ENCODE peak calls at places on chromosome 2, in six cellular contexts. G, B, M, F, O and V are unnamed samples.
A peak's percentile ranks its signal among the peaks of the same experiment; 100 is the strongest.

GRCh38 chr2:24855703-24856102 is 62.5 kb downstream of the CENPO start:
- DNase-seq in G (peak; percentile 90), B (no peak), M (peak; percentile 23), F (no peak), O (no peak), V (peak; percentile 67)

GRCh38 chr2:121015971-121016485 is 269.0 kb downstream of the TFCP2L1 start:
- DNase-seq in G (no peak), B (no peak), M (no peak), F (no peak), O (no peak), V (no peak)

GRCh38 chr2:211455225-211455841 is 898.9 kb downstream of the CPS1 start:
- DNase-seq in G (peak; percentile 46), B (peak; percentile 21), M (peak; percentile 74), F (no peak), O (peak; percentile 61), V (peak; percentile 2)

GRCh38 chr2:133264951-133265949 is 303.0 kb downstream of the NCKAP5 start:
- DNase-seq in G (peak; percentile 9), B (no peak), M (peak; percentile 67), F (no peak), O (peak; percentile 35), V (no peak)

GRCh38 chr2:7627587-7627986 is 710.4 kb downstream of the RNF144A start:
- DNase-seq in G (peak; percentile 25), B (no peak), M (no peak), F (no peak), O (no peak), V (peak; percentile 11)

GRCh38 chr2:203869610-203870042 is 2.1 kb downstream of the CTLA4 start:
- DNase-seq in G (no peak), B (peak; percentile 89), M (no peak), F (no peak), O (no peak), V (no peak)

GRCh38 chr2:225008179-225008829 is 34.0 kb downstream of the DOCK10 start:
- DNase-seq in G (no peak), B (peak; percentile 41), M (no peak), F (no peak), O (no peak), V (no peak)

GRCh38 chr2:23452853-23453420 is 68.0 kb downstream of the KLHL29 start:
- DNase-seq in G (no peak), B (peak; percentile 54), M (no peak), F (peak; percentile 43), O (no peak), V (no peak)

GRCh38 chr2:227423633-227424499 is 36.1 kb upstream of the SCYGR1 start:
- DNase-seq in G (no peak), B (no peak), M (no peak), F (no peak), O (no peak), V (no peak)

GRCh38 chr2:175234153-175234552 is 52.6 kb upstream of the ATP5MC3 start:
- DNase-seq in G (peak; percentile 19), B (no peak), M (no peak), F (peak; percentile 5), O (no peak), V (peak; percentile 93)

GRCh38 chr2:215397632-215398341 is 38.1 kb downstream of the FN1 start:
- DNase-seq in G (no peak), B (no peak), M (no peak), F (no peak), O (no peak), V (no peak)

GRCh38 chr2:48728295-48728694 is 27.2 kb downstream of the LHCGR start:
- DNase-seq in G (no peak), B (no peak), M (no peak), F (no peak), O (no peak), V (no peak)

GRCh38 chr2:7752291-7752690 is 835.1 kb downstream of the RNF144A start:
- DNase-seq in G (no peak), B (no peak), M (no peak), F (no peak), O (no peak), V (no peak)

GRCh38 chr2:107285621-107286303 is 399.8 kb upstream of the ST6GAL2 start:
- DNase-seq in G (no peak), B (no peak), M (no peak), F (no peak), O (no peak), V (no peak)

GRCh38 chr2:42827647-42828486 is 35.5 kb upstream of the HAAO start:
- DNase-seq in G (peak; percentile 93), B (peak; percentile 72), M (peak; percentile 94), F (peak; percentile 28), O (peak; percentile 84), V (no peak)

GRCh38 chr2:178723786-178724346 is 83.4 kb downstream of the TTN start:
- DNase-seq in G (no peak), B (no peak), M (no peak), F (no peak), O (no peak), V (no peak)

GRCh38 chr2:79083846-79084376 is 3.9 kb downstream of the REG1B start:
- DNase-seq in G (no peak), B (no peak), M (no peak), F (no peak), O (no peak), V (no peak)

GRCh38 chr2:8608411-8608954 is 73.4 kb upstream of the ID2 start:
- DNase-seq in G (no peak), B (peak; percentile 98), M (no peak), F (no peak), O (no peak), V (no peak)

GRCh38 chr2:8309131-8309530 is 372.7 kb upstream of the ID2 start:
- DNase-seq in G (no peak), B (no peak), M (no peak), F (no peak), O (no peak), V (no peak)

GRCh38 chr2:96449637-96450036 is 55.5 kb downstream of the NEURL3 start:
- DNase-seq in G (no peak), B (no peak), M (no peak), F (no peak), O (no peak), V (no peak)

GRCh38 chr2:40625849-40626248 is 174.0 kb upstream of the SLC8A1 start:
- DNase-seq in G (peak; percentile 79), B (no peak), M (no peak), F (no peak), O (no peak), V (no peak)

GRCh38 chr2:19955544-19956422 is 34.1 kb downstream of the WDR35 start:
- DNase-seq in G (peak; percentile 85), B (peak; percentile 71), M (peak; percentile 86), F (peak; percentile 20), O (peak; percentile 50), V (peak; percentile 44)